ENCODE peak calls at places on chromosomes 7 and 10, in seven cellular contexts. One of them, this sample, is unnamed.

GRCh38 chr7:73977626-73978618 is 50.1 kb upstream of the ELN start:
- DNase-seq in mesenchymal stem cell: no peak
- DNase-seq in H4: no peak
- DNase-seq in SK-MEL-5: no peak
- DNase-seq in NCI-H1417: no peak
- DNase-seq in activated CD4-positive, alpha-beta T cell treated with anti-CD3 and anti-CD28 coated beads, Interleukin-2, amount 50 U/mL, for 1 hour: no peak
- DNase-seq in neuronal stem cell: no peak
- DNase-seq in this sample: no peak

GRCh38 chr10:132104062-132104461 is 38.3 kb downstream of the JAKMIP3 start:
- DNase-seq in H4: no peak
- DNase-seq in NCI-H1417: no peak
- DNase-seq in SK-MEL-5: no peak
- DNase-seq in activated CD4-positive, alpha-beta T cell treated with anti-CD3 and anti-CD28 coated beads, Interleukin-2, amount 50 U/mL, for 1 hour: no peak
- DNase-seq in neuronal stem cell: no peak
- DNase-seq in mesenchymal stem cell: no peak
- DNase-seq in this sample: no peak

GRCh38 chr10:79023489-79024162 is 45.1 kb upstream of the ZMIZ1 start:
- DNase-seq in neuronal stem cell: no peak
- DNase-seq in activated CD4-positive, alpha-beta T cell treated with anti-CD3 and anti-CD28 coated beads, Interleukin-2, amount 50 U/mL, for 1 hour: no peak
- DNase-seq in SK-MEL-5: no peak
- DNase-seq in NCI-H1417: no peak
- DNase-seq in mesenchymal stem cell: no peak
- DNase-seq in H4: no peak
- DNase-seq in this sample: no peak

GRCh38 chr10:66180651-66181318 is 745.1 kb upstream of the LRRTM3 start:
- DNase-seq in neuronal stem cell: peak; percentile 59
- DNase-seq in activated CD4-positive, alpha-beta T cell treated with anti-CD3 and anti-CD28 coated beads, Interleukin-2, amount 50 U/mL, for 1 hour: no peak
- DNase-seq in H4: peak; percentile 56
- DNase-seq in NCI-H1417: peak; percentile 31
- DNase-seq in mesenchymal stem cell: peak; percentile 59
- DNase-seq in SK-MEL-5: peak; percentile 72
- DNase-seq in this sample: no peak

GRCh38 chr7:31065840-31066239 is 13.7 kb downstream of the ADCYAP1R1 start:
- DNase-seq in H4: no peak
- DNase-seq in neuronal stem cell: no peak
- DNase-seq in mesenchymal stem cell: no peak
- DNase-seq in NCI-H1417: no peak
- DNase-seq in activated CD4-positive, alpha-beta T cell treated with anti-CD3 and anti-CD28 coated beads, Interleukin-2, amount 50 U/mL, for 1 hour: no peak
- DNase-seq in SK-MEL-5: no peak
- DNase-seq in this sample: no peak

GRCh38 chr10:62618576-62619408 is 185.7 kb upstream of the ADO start:
- DNase-seq in NCI-H1417: no peak
- DNase-seq in SK-MEL-5: no peak
- DNase-seq in neuronal stem cell: no peak
- DNase-seq in H4: peak; percentile 84
- DNase-seq in activated CD4-positive, alpha-beta T cell treated with anti-CD3 and anti-CD28 coated beads, Interleukin-2, amount 50 U/mL, for 1 hour: no peak
- DNase-seq in mesenchymal stem cell: peak; percentile 90
- DNase-seq in this sample: no peak

GRCh38 chr7:45129181-45129800 is 17.8 kb upstream of the TBRG4 start:
- DNase-seq in mesenchymal stem cell: no peak
- DNase-seq in SK-MEL-5: peak; percentile 31
- DNase-seq in activated CD4-positive, alpha-beta T cell treated with anti-CD3 and anti-CD28 coated beads, Interleukin-2, amount 50 U/mL, for 1 hour: no peak
- DNase-seq in neuronal stem cell: no peak
- DNase-seq in NCI-H1417: no peak
- DNase-seq in H4: no peak
- DNase-seq in this sample: no peak

GRCh38 chr7:13262929-13263530 is 575.6 kb downstream of the ARL4A start:
- DNase-seq in neuronal stem cell: peak; percentile 20
- DNase-seq in H4: peak; percentile 71
- DNase-seq in SK-MEL-5: peak; percentile 70
- DNase-seq in NCI-H1417: peak; percentile 52
- DNase-seq in mesenchymal stem cell: peak; percentile 56
- DNase-seq in activated CD4-positive, alpha-beta T cell treated with anti-CD3 and anti-CD28 coated beads, Interleukin-2, amount 50 U/mL, for 1 hour: no peak
- DNase-seq in this sample: peak; percentile 24

GRCh38 chr10:109773818-109774440 is 149.4 kb downstream of the XPNPEP1 start:
- DNase-seq in activated CD4-positive, alpha-beta T cell treated with anti-CD3 and anti-CD28 coated beads, Interleukin-2, amount 50 U/mL, for 1 hour: no peak
- DNase-seq in neuronal stem cell: peak; percentile 23
- DNase-seq in mesenchymal stem cell: peak; percentile 35
- DNase-seq in SK-MEL-5: peak; percentile 48
- DNase-seq in H4: no peak
- DNase-seq in NCI-H1417: no peak
- DNase-seq in this sample: no peak

GRCh38 chr10:2081501-2081900 is 344.2 kb upstream of the ADARB2 start:
- DNase-seq in mesenchymal stem cell: peak; percentile 36
- DNase-seq in H4: no peak
- DNase-seq in SK-MEL-5: no peak
- DNase-seq in activated CD4-positive, alpha-beta T cell treated with anti-CD3 and anti-CD28 coated beads, Interleukin-2, amount 50 U/mL, for 1 hour: no peak
- DNase-seq in NCI-H1417: no peak
- DNase-seq in neuronal stem cell: no peak
- DNase-seq in this sample: no peak

GRCh38 chr10:133388973-133389818 is 4.8 kb upstream of the MTG1 start:
- DNase-seq in H4: no peak
- DNase-seq in SK-MEL-5: no peak
- DNase-seq in mesenchymal stem cell: no peak
- DNase-seq in activated CD4-positive, alpha-beta T cell treated with anti-CD3 and anti-CD28 coated beads, Interleukin-2, amount 50 U/mL, for 1 hour: peak; percentile 34
- DNase-seq in NCI-H1417: no peak
- DNase-seq in neuronal stem cell: no peak
- DNase-seq in this sample: no peak

GRCh38 chr10:49679480-49679893 is at the start of gene C10orf53:
- DNase-seq in NCI-H1417: peak; percentile 66
- DNase-seq in SK-MEL-5: peak; percentile 32
- DNase-seq in mesenchymal stem cell: peak; percentile 22
- DNase-seq in activated CD4-positive, alpha-beta T cell treated with anti-CD3 and anti-CD28 coated beads, Interleukin-2, amount 50 U/mL, for 1 hour: no peak
- DNase-seq in neuronal stem cell: peak; percentile 77
- DNase-seq in H4: no peak
- DNase-seq in this sample: no peak

GRCh38 chr7:140542226-140542625 is 62.9 kb upstream of the MKRN1 start:
- DNase-seq in neuronal stem cell: no peak
- DNase-seq in NCI-H1417: no peak
- DNase-seq in SK-MEL-5: no peak
- DNase-seq in H4: no peak
- DNase-seq in mesenchymal stem cell: peak; percentile 65
- DNase-seq in activated CD4-positive, alpha-beta T cell treated with anti-CD3 and anti-CD28 coated beads, Interleukin-2, amount 50 U/mL, for 1 hour: no peak
- DNase-seq in this sample: no peak

GRCh38 chr10:31759816-31760626 is 168.6 kb downstream of the ARHGAP12 start:
- DNase-seq in neuronal stem cell: peak; percentile 94
- DNase-seq in NCI-H1417: peak; percentile 96
- DNase-seq in mesenchymal stem cell: peak; percentile 99
- DNase-seq in H4: peak; percentile 95
- DNase-seq in SK-MEL-5: peak; percentile 86
- DNase-seq in activated CD4-positive, alpha-beta T cell treated with anti-CD3 and anti-CD28 coated beads, Interleukin-2, amount 50 U/mL, for 1 hour: peak; percentile 94
- DNase-seq in this sample: peak; percentile 92

GRCh38 chr7:32145911-32146310 is 75.7 kb upstream of the PDE1C start:
- DNase-seq in H4: no peak
- DNase-seq in activated CD4-positive, alpha-beta T cell treated with anti-CD3 and anti-CD28 coated beads, Interleukin-2, amount 50 U/mL, for 1 hour: no peak
- DNase-seq in neuronal stem cell: no peak
- DNase-seq in NCI-H1417: no peak
- DNase-seq in SK-MEL-5: no peak
- DNase-seq in mesenchymal stem cell: no peak
- DNase-seq in this sample: no peak

GRCh38 chr10:90125966-90126600 is 424.7 kb downstream of the KIF20B start:
- DNase-seq in NCI-H1417: no peak
- DNase-seq in H4: no peak
- DNase-seq in activated CD4-positive, alpha-beta T cell treated with anti-CD3 and anti-CD28 coated beads, Interleukin-2, amount 50 U/mL, for 1 hour: no peak
- DNase-seq in neuronal stem cell: no peak
- DNase-seq in mesenchymal stem cell: no peak
- DNase-seq in SK-MEL-5: no peak
- DNase-seq in this sample: no peak

GRCh38 chr7:15839415-15840100 is 153.1 kb upstream of the MEOX2 start:
- DNase-seq in NCI-H1417: peak; percentile 3
- DNase-seq in activated CD4-positive, alpha-beta T cell treated with anti-CD3 and anti-CD28 coated beads, Interleukin-2, amount 50 U/mL, for 1 hour: no peak
- DNase-seq in SK-MEL-5: peak; percentile 40
- DNase-seq in neuronal stem cell: peak; percentile 38
- DNase-seq in mesenchymal stem cell: peak; percentile 46
- DNase-seq in H4: no peak
- DNase-seq in this sample: no peak

GRCh38 chr10:95440326-95440725 is 120.8 kb downstream of the SORBS1 start:
- DNase-seq in activated CD4-positive, alpha-beta T cell treated with anti-CD3 and anti-CD28 coated beads, Interleukin-2, amount 50 U/mL, for 1 hour: no peak
- DNase-seq in SK-MEL-5: no peak
- DNase-seq in H4: no peak
- DNase-seq in NCI-H1417: no peak
- DNase-seq in mesenchymal stem cell: no peak
- DNase-seq in neuronal stem cell: no peak
- DNase-seq in this sample: no peak

GRCh38 chr7:74475987-74476350 is 22.3 kb downstream of the GTF2IRD1 start:
- DNase-seq in neuronal stem cell: no peak
- DNase-seq in SK-MEL-5: no peak
- DNase-seq in activated CD4-positive, alpha-beta T cell treated with anti-CD3 and anti-CD28 coated beads, Interleukin-2, amount 50 U/mL, for 1 hour: no peak
- DNase-seq in NCI-H1417: peak; percentile 49
- DNase-seq in mesenchymal stem cell: no peak
- DNase-seq in H4: no peak
- DNase-seq in this sample: no peak

GRCh38 chr7:125074141-125074540 is 144.5 kb upstream of the POT1 start:
- DNase-seq in SK-MEL-5: no peak
- DNase-seq in activated CD4-positive, alpha-beta T cell treated with anti-CD3 and anti-CD28 coated beads, Interleukin-2, amount 50 U/mL, for 1 hour: no peak
- DNase-seq in neuronal stem cell: no peak
- DNase-seq in mesenchymal stem cell: no peak
- DNase-seq in H4: no peak
- DNase-seq in NCI-H1417: no peak
- DNase-seq in this sample: no peak

GRCh38 chr7:66877577-66878300 is 43.3 kb upstream of the TMEM248 start:
- DNase-seq in neuronal stem cell: no peak
- DNase-seq in activated CD4-positive, alpha-beta T cell treated with anti-CD3 and anti-CD28 coated beads, Interleukin-2, amount 50 U/mL, for 1 hour: no peak
- DNase-seq in SK-MEL-5: no peak
- DNase-seq in mesenchymal stem cell: peak; percentile 45
- DNase-seq in NCI-H1417: no peak
- DNase-seq in H4: no peak
- DNase-seq in this sample: no peak

GRCh38 chr7:27146491-27147210 is 923 bp downstream of the HOXA6 start:
- DNase-seq in SK-MEL-5: no peak
- DNase-seq in H4: no peak
- DNase-seq in mesenchymal stem cell: no peak
- DNase-seq in NCI-H1417: no peak
- DNase-seq in neuronal stem cell: no peak
- DNase-seq in activated CD4-positive, alpha-beta T cell treated with anti-CD3 and anti-CD28 coated beads, Interleukin-2, amount 50 U/mL, for 1 hour: no peak
- DNase-seq in this sample: no peak

GRCh38 chr10:119113805-119114732 is 10.2 kb downstream of the DENND10 start:
- DNase-seq in activated CD4-positive, alpha-beta T cell treated with anti-CD3 and anti-CD28 coated beads, Interleukin-2, amount 50 U/mL, for 1 hour: no peak
- DNase-seq in neuronal stem cell: no peak
- DNase-seq in SK-MEL-5: no peak
- DNase-seq in NCI-H1417: no peak
- DNase-seq in H4: peak; percentile 19
- DNase-seq in mesenchymal stem cell: peak; percentile 98
- DNase-seq in this sample: no peak

GRCh38 chr10:113565364-113565763 is 12.5 kb downstream of the HABP2 start:
- DNase-seq in H4: no peak
- DNase-seq in mesenchymal stem cell: no peak
- DNase-seq in neuronal stem cell: no peak
- DNase-seq in activated CD4-positive, alpha-beta T cell treated with anti-CD3 and anti-CD28 coated beads, Interleukin-2, amount 50 U/mL, for 1 hour: no peak
- DNase-seq in NCI-H1417: peak; percentile 42
- DNase-seq in SK-MEL-5: no peak
- DNase-seq in this sample: no peak

GRCh38 chr7:36601596-36601995 is 122.7 kb downstream of the AOAH start:
- DNase-seq in activated CD4-positive, alpha-beta T cell treated with anti-CD3 and anti-CD28 coated beads, Interleukin-2, amount 50 U/mL, for 1 hour: no peak
- DNase-seq in NCI-H1417: no peak
- DNase-seq in neuronal stem cell: no peak
- DNase-seq in mesenchymal stem cell: no peak
- DNase-seq in H4: no peak
- DNase-seq in SK-MEL-5: no peak
- DNase-seq in this sample: no peak